ENCODE peak calls at places on chromosome 21, in six cellular contexts. J is AG09319, K is glutamatergic neuron, G is heart right ventricle, F is AG10803, S is fibroblast of the aortic adventitia. P is an unnamed sample.

GRCh38 chr21:38988211-38989096 is 182.7 kb downstream of the ETS2 start:
- DNase-seq in J (no peak), K (no peak), G (no peak), F (no peak), S (no peak), P (no peak)

GRCh38 chr21:45739218-45740087 is 95.9 kb downstream of the PCBP3 start:
- DNase-seq in J (no peak), K (no peak), G (no peak), F (no peak), S (no peak), P (no peak)

GRCh38 chr21:36377391-36377842 is 7.8 kb upstream of the CHAF1B start:
- DNase-seq in J (no peak), K (no peak), G (no peak), F (peak), S (no peak), P (no peak)

GRCh38 chr21:29613021-29613420 is 314.3 kb downstream of the BACH1 start:
- DNase-seq in J (no peak), K (no peak), G (no peak), F (no peak), S (peak), P (no peak)

GRCh38 chr21:38599381-38599975 is 101.2 kb upstream of the ERG start:
- DNase-seq in J (no peak), K (no peak), G (no peak), F (no peak), S (no peak), P (peak)

GRCh38 chr21:25385912-25386474 is 221.3 kb downstream of the MRPL39 start:
- DNase-seq in J (peak), K (no peak), G (no peak), F (peak), S (peak), P (no peak)

GRCh38 chr21:46054031-46054430 is 43.9 kb upstream of the COL6A2 start:
- DNase-seq in J (no peak), K (no peak), G (no peak), F (no peak), S (no peak), P (no peak)

GRCh38 chr21:25039461-25040380 is 567.6 kb downstream of the MRPL39 start:
- DNase-seq in J (no peak), K (no peak), G (no peak), F (peak), S (no peak), P (no peak)

GRCh38 chr21:39153842-39154241 is 29.4 kb downstream of the PSMG1 start:
- DNase-seq in J (no peak), K (no peak), G (no peak), F (no peak), S (no peak), P (no peak)

GRCh38 chr21:31490471-31490870 is 146.4 kb upstream of the TIAM1 start:
- DNase-seq in J (no peak), K (no peak), G (no peak), F (no peak), S (no peak), P (no peak)

GRCh38 chr21:44953628-44954021 is 13.8 kb downstream of the SLX9 start:
- DNase-seq in J (no peak), K (peak), G (no peak), F (no peak), S (no peak), P (no peak)

GRCh38 chr21:41768371-41769042 is 1.7 kb upstream of the RIPK4 start:
- DNase-seq in J (no peak), K (no peak), G (no peak), F (peak), S (peak), P (no peak)

GRCh38 chr21:25988738-25989137 is 181.8 kb downstream of the APP start:
- DNase-seq in J (no peak), K (no peak), G (no peak), F (no peak), S (no peak), P (no peak)

GRCh38 chr21:45234906-45235305 is 52.8 kb downstream of the POFUT2 start:
- DNase-seq in J (no peak), K (no peak), G (no peak), F (no peak), S (no peak), P (no peak)

GRCh38 chr21:25467891-25468290 is 139.4 kb downstream of the MRPL39 start:
- DNase-seq in J (no peak), K (no peak), G (no peak), F (no peak), S (no peak), P (no peak)

GRCh38 chr21:36422279-36423098 is 37.3 kb downstream of the CHAF1B start:
- DNase-seq in J (no peak), K (peak), G (peak), F (peak), S (peak), P (no peak)

GRCh38 chr21:17463441-17463840 is 49.4 kb upstream of the CXADR start:
- DNase-seq in J (peak), K (no peak), G (no peak), F (peak), S (peak), P (no peak)

GRCh38 chr21:20720623-20721022 is 277.6 kb upstream of the NCAM2 start:
- DNase-seq in J (no peak), K (no peak), G (no peak), F (no peak), S (peak), P (no peak)

GRCh38 chr21:24110846-24111245 is 1496.4 kb downstream of the MRPL39 start:
- DNase-seq in J (no peak), K (no peak), G (no peak), F (no peak), S (no peak), P (no peak)

DNA sequence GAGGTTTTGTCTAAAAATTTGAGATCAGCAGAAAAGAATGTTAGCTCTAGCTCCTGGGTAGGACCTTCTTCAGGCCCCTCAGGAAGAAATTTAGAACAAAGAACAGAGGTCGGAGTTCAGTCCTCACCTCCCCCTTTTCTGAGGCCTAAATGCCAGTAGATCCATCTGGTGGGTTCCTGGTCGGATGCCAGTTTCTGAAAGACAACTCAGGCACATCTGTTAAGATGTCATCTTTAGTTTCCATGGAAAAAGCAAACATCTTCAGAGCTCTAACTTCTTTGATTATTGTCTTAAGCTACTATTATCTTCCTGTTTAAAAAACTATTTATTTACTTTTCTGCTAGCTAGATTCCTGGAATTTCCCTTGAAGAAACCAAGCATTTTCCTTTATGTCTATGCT is 37.1 kb upstream of the USP25 start:
- DNase-seq in J (no peak), K (no peak), G (no peak), F (no peak), S (no peak), P (no peak)
- TF ChIP-seq CTCF in J (no peak), K (no peak), G (no peak), F (no peak), S (no peak), P (no peak)

DNA sequence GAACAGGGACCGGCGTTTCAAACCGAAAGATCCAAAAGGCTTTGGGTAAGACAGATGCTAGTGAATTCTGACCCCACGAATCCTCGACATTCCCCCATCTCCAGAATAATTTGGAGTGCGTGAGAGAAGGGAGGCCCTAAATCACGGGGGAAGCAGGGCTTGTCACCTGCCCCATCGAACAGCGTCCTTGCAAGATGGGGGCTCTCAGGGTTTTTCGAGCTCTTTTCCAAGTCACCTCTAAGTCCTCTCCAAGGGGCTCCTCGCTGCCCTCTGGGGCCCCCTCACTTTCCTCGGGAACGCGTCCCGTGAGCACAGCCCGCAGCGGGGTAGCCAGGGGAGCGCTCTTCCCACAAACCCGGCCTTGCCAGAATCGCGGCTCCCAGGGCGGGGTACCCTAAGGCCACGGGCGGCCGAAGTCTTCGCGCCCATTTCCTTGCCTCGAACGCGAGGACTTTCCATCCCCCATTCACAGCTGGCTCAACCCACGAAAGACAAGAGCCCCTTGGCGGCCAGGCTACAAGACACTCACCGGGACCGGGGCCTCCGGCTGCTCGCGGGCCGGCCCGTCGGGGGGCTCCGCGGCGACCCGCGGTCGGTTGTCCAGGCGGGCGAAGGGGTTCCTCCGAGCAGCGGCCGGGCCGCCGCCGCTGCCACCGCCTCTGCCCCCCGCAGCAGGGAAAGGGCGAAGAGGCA is 546 bp downstream of the DONSON start:
- DNase-seq in J (no peak), K (no peak), G (peak), F (peak), S (peak), P (no peak)
- TF ChIP-seq CTCF in J (no peak), K (no peak), G (no peak), F (no peak), S (no peak), P (no peak)

GRCh38 chr21:42833439-42833815 is 45.9 kb downstream of the WDR4 start:
- DNase-seq in J (no peak), K (no peak), G (no peak), F (no peak), S (no peak), P (no peak)
- TF ChIP-seq CTCF in J (no peak), K (no peak), G (no peak), F (no peak), S (peak), P (no peak)

GRCh38 chr21:43775795-43776430 is at the start of gene CSTB:
- DNase-seq in J (no peak), K (peak), G (peak), F (peak), S (peak), P (peak)
- TF ChIP-seq CTCF in J (no peak), K (no peak), G (no peak), F (no peak), S (no peak), P (no peak)

DNA sequence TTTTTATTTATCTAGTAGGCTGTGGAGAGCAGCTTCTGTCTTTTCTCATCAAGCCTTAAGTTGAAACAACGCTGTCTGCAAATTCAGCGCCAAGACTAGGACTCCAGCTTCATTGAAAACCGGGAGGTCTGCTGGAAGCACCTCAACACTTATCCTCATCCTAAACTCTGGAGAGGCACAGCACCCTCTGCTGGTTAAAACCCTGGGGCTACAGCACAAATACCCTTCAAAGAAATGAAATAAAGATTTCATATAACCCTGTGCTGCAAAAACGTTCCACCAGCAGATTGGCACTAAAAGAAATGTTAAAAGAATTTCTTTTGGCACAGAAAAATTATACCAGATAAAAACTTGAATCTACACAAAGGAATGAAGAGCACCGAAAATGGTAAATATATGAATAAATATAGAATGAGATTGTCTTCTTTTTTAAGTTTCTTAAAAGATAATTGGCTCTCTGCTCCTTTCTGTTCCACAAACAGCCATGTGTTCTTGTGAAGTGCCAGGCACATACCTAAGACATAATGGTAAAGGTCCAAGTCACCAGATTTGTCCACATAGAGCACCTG is 227.7 kb upstream of the SAMSN1 start:
- DNase-seq in J (no peak), K (peak), G (peak), F (no peak), S (peak), P (no peak)
- TF ChIP-seq CTCF in J (peak), K (peak), G (no peak), F (peak), S (peak), P (peak)